ENCODE peak calls at places on chromosomes 13 and 19, in four cellular contexts. One of them, this sample, is unnamed.

GRCh38 chr13:67023088-67023893 is 206.8 kb downstream of the PCDH9 start:
- DNase-seq in stimulated activated CD4-positive, alpha-beta T cell treated with anti-CD3 and anti-CD28 coated beads, Interleukin-2, amount 100 ng/mL, for 48 hours: no peak
- DNase-seq in activated CD4-positive, alpha-beta T cell treated with anti-CD3 and anti-CD28 coated beads for 36 hours: peak
- DNase-seq in BJ: peak
- DNase-seq in this sample: no peak

GRCh38 chr19:51467864-51468544 is 9.8 kb upstream of the SIGLEC8 start:
- DNase-seq in BJ: no peak
- DNase-seq in stimulated activated CD4-positive, alpha-beta T cell treated with anti-CD3 and anti-CD28 coated beads, Interleukin-2, amount 100 ng/mL, for 48 hours: no peak
- DNase-seq in activated CD4-positive, alpha-beta T cell treated with anti-CD3 and anti-CD28 coated beads for 36 hours: no peak
- DNase-seq in this sample: no peak

GRCh38 chr19:29266603-29267002 is 53.7 kb upstream of the UQCRFS1 start:
- DNase-seq in BJ: no peak
- DNase-seq in stimulated activated CD4-positive, alpha-beta T cell treated with anti-CD3 and anti-CD28 coated beads, Interleukin-2, amount 100 ng/mL, for 48 hours: no peak
- DNase-seq in activated CD4-positive, alpha-beta T cell treated with anti-CD3 and anti-CD28 coated beads for 36 hours: no peak
- DNase-seq in this sample: no peak

GRCh38 chr19:46466536-46467199 is 4.7 kb downstream of the PNMA8A start:
- DNase-seq in BJ: peak
- DNase-seq in activated CD4-positive, alpha-beta T cell treated with anti-CD3 and anti-CD28 coated beads for 36 hours: peak
- DNase-seq in stimulated activated CD4-positive, alpha-beta T cell treated with anti-CD3 and anti-CD28 coated beads, Interleukin-2, amount 100 ng/mL, for 48 hours: no peak
- DNase-seq in this sample: peak

GRCh38 chr13:98222081-98222554 is 45.0 kb upstream of the RNF113B start:
- DNase-seq in stimulated activated CD4-positive, alpha-beta T cell treated with anti-CD3 and anti-CD28 coated beads, Interleukin-2, amount 100 ng/mL, for 48 hours: no peak
- DNase-seq in activated CD4-positive, alpha-beta T cell treated with anti-CD3 and anti-CD28 coated beads for 36 hours: no peak
- DNase-seq in BJ: no peak
- DNase-seq in this sample: no peak

GRCh38 chr19:751501-752341 is 809 bp downstream of the MISP start:
- DNase-seq in activated CD4-positive, alpha-beta T cell treated with anti-CD3 and anti-CD28 coated beads for 36 hours: no peak
- DNase-seq in stimulated activated CD4-positive, alpha-beta T cell treated with anti-CD3 and anti-CD28 coated beads, Interleukin-2, amount 100 ng/mL, for 48 hours: no peak
- DNase-seq in BJ: peak
- DNase-seq in this sample: no peak

GRCh38 chr13:67549331-67549730 is 319.2 kb upstream of the PCDH9 start:
- DNase-seq in activated CD4-positive, alpha-beta T cell treated with anti-CD3 and anti-CD28 coated beads for 36 hours: no peak
- DNase-seq in stimulated activated CD4-positive, alpha-beta T cell treated with anti-CD3 and anti-CD28 coated beads, Interleukin-2, amount 100 ng/mL, for 48 hours: no peak
- DNase-seq in BJ: no peak
- DNase-seq in this sample: no peak

GRCh38 chr13:51625555-51626345 is 41.5 kb downstream of the WDFY2 start:
- DNase-seq in BJ: no peak
- DNase-seq in stimulated activated CD4-positive, alpha-beta T cell treated with anti-CD3 and anti-CD28 coated beads, Interleukin-2, amount 100 ng/mL, for 48 hours: no peak
- DNase-seq in activated CD4-positive, alpha-beta T cell treated with anti-CD3 and anti-CD28 coated beads for 36 hours: no peak
- DNase-seq in this sample: no peak

GRCh38 chr13:76677047-76677446 is 209.2 kb downstream of the KCTD12 start:
- DNase-seq in activated CD4-positive, alpha-beta T cell treated with anti-CD3 and anti-CD28 coated beads for 36 hours: no peak
- DNase-seq in stimulated activated CD4-positive, alpha-beta T cell treated with anti-CD3 and anti-CD28 coated beads, Interleukin-2, amount 100 ng/mL, for 48 hours: no peak
- DNase-seq in BJ: no peak
- DNase-seq in this sample: no peak

This sample was measured in GM12864.